ENCODE peak calls at places on chromosomes 2 and 18, in seven cellular contexts. I is choroid plexus epithelial cell, K is heart left ventricle, O is fibroblast of mammary gland, L is upper lobe of right lung, R is GM12865, P is lower lobe of right lung. W is an unnamed sample.

GRCh38 chr2:29260151-29260772 is 145.0 kb downstream of the CLIP4 start:
- DNase-seq in O (peak; percentile 74), R (no peak), K (no peak), I (peak; percentile 78), L (no peak), P (no peak), W (no peak)

GRCh38 chr18:58781627-58782194 is 83.0 kb upstream of the ZNF532 start:
- DNase-seq in O (peak; percentile 79), R (peak; percentile 82), K (peak; percentile 75), L (peak; percentile 72), I (peak; percentile 91), P (peak; percentile 63), W (peak; percentile 62)

GRCh38 chr2:121254748-121255147 is 30.3 kb downstream of the TFCP2L1 start:
- DNase-seq in O (no peak), P (peak; percentile 76), K (no peak), L (peak; percentile 78), R (no peak), I (no peak), W (no peak)

GRCh38 chr18:80200171-80200931 is 47.0 kb downstream of the PARD6G start:
- DNase-seq in P (no peak), R (no peak), K (no peak), I (peak; percentile 20), O (no peak), L (peak; percentile 48), W (no peak)

GRCh38 chr2:18244840-18245239 is 315.6 kb downstream of the RDH14 start:
- DNase-seq in L (no peak), O (no peak), I (no peak), R (no peak), P (no peak), K (no peak), W (no peak)

GRCh38 chr2:70123051-70123828 is 36.0 kb downstream of the PCBP1 start:
- DNase-seq in I (peak; percentile 77), P (no peak), O (peak; percentile 70), L (no peak), R (no peak), K (peak; percentile 67), W (no peak)

GRCh38 chr18:76405761-76406356 is 89.2 kb downstream of the ZNF516 start:
- DNase-seq in K (peak; percentile 71), R (peak; percentile 66), O (peak; percentile 20), P (peak; percentile 74), L (no peak), I (peak; percentile 76), W (no peak)

GRCh38 chr2:9285921-9286320 is 79.3 kb downstream of the ASAP2 start:
- DNase-seq in L (no peak), I (no peak), P (no peak), K (no peak), O (no peak), R (no peak), W (no peak)

GRCh38 chr2:72718906-72719305 is 106.9 kb downstream of the EXOC6B start:
- DNase-seq in I (no peak), L (no peak), P (no peak), R (no peak), O (no peak), K (no peak), W (no peak)

GRCh38 chr2:64204006-64204632 is 59.9 kb upstream of the PELI1 start:
- DNase-seq in O (peak; percentile 42), P (peak; percentile 68), R (peak; percentile 92), K (peak; percentile 55), L (peak; percentile 66), I (peak; percentile 79), W (peak; percentile 74)

GRCh38 chr18:57674891-57675290 is 53.3 kb upstream of the NARS1 start:
- DNase-seq in P (no peak), I (no peak), L (no peak), R (no peak), K (no peak), O (no peak), W (no peak)

GRCh38 chr18:6606411-6607085 is 123.0 kb upstream of the ARHGAP28 start:
- DNase-seq in L (no peak), O (no peak), I (no peak), P (no peak), R (no peak), K (no peak), W (no peak)

GRCh38 chr18:79397830-79398761 is 2.4 kb downstream of the NFATC1 start:
- DNase-seq in P (peak; percentile 50), O (no peak), K (peak; percentile 33), I (no peak), L (peak; percentile 62), R (no peak), W (no peak)

GRCh38 chr2:134375935-134376334 is 122.1 kb downstream of the MGAT5 start:
- DNase-seq in K (no peak), P (no peak), R (no peak), L (no peak), O (peak; percentile 73), I (peak; percentile 83), W (no peak)

GRCh38 chr2:47510745-47511144 is 107.8 kb downstream of the MSH2 start:
- DNase-seq in I (no peak), O (no peak), R (no peak), K (no peak), L (no peak), P (no peak), W (no peak)
- TF ChIP-seq CTCF in I (peak; percentile 30), O (peak; percentile 3), R (peak; percentile 20), K (peak; percentile 23), L (no peak), P (no peak), W (peak; percentile 31)

DNA sequence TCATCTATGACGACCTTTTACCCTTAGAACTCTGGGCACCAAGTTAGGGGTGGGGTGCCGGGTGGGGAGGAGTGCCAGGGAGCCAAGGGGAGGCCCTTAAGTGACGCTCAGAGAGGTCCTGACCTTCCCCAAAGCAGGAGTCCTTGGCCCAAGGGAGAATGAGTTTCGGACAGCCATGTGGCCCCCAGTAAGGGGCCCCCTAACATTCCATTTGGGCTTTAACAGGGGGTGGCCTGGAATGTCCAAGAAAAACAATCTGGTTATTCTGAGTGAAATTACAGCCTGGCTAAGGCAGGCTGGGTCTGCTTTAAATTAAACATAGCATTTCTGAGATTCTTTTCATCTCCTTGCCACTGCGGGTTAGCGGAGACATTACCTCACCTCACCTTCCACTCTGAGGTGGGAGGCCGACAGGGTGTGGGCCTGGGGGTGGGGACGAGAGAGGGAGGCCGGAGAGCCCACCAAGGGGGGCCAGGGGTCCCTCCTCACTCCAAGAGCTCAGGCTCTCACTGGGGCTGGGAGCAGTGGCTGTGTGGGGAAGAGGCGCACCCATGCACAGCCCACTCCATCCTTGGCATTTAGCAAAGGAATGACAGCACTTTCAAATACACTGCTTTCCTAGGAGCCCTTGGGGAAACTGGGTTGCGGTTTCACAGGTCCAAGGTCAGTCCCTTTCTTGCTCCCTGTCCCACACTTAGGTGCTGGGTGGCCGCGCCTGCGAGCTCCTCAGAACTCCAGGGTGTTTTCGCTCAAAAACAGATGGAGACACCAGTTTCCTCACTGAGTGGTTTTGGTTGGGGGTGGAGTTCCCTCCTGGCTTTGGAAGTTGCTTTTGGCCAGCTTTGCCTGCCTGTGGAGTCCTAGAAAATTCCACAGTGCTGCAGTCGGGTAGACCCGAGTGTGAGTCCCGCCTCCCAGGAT is 107.4 kb downstream of the POLR1A start:
- DNase-seq in R (no peak), P (no peak), K (peak; percentile 70), O (peak; percentile 56), I (peak; percentile 85), L (peak; percentile 48), W (no peak)
- H3K4me3 ChIP-seq in R (peak overlapping the region; percentile 20), P (no peak overlapping the region), K (no peak overlapping the region), O (no peak overlapping the region), I (peak overlapping the region; percentile 24), L (no peak overlapping the region), W (no peak overlapping the region)

GRCh38 chr2:25041928-25042320 is at the start of gene EFR3B:
- DNase-seq in K (peak; percentile 98), I (peak; percentile 93), O (peak; percentile 80), L (peak; percentile 98), P (peak; percentile 98), R (peak; percentile 94), W (peak; percentile 65)

GRCh38 chr2:25039126-25039525 is 2.8 kb upstream of the EFR3B start:
- DNase-seq in R (no peak), K (no peak), I (no peak), P (no peak), O (no peak), L (no peak), W (no peak)

GRCh38 chr2:25043241-25043867 is 1.5 kb downstream of the EFR3B start:
- DNase-seq in K (no peak), L (no peak), I (peak; percentile 90), R (peak; percentile 21), P (no peak), O (peak; percentile 82), W (no peak)

GRCh38 chr2:25042321-25043240 is 705 bp downstream of the EFR3B start:
- DNase-seq in K (peak; percentile 56), P (peak; percentile 50), I (peak; percentile 37), R (peak; percentile 13), O (peak; percentile 13), L (peak; percentile 68), W (no peak)

GRCh38 chr2:25041307-25041927 is 459 bp upstream of the EFR3B start:
- DNase-seq in I (peak; percentile 61), R (peak; percentile 38), K (peak; percentile 74), O (peak; percentile 31), L (peak; percentile 84), P (peak; percentile 79), W (no peak)
- TF ChIP-seq CTCF in I (peak; percentile 57), R (peak; percentile 8), K (peak; percentile 37), O (peak; percentile 15), L (peak; percentile 34), P (peak; percentile 32), W (peak; percentile 4)

GRCh38 chr2:181376442-181376841 is 80.7 kb upstream of the ITGA4 start:
- DNase-seq in K (no peak), O (no peak), R (peak; percentile 43), L (no peak), I (no peak), P (no peak), W (no peak)

GRCh38 chr2:181372656-181373055 is 84.5 kb upstream of the ITGA4 start:
- DNase-seq in R (no peak), P (no peak), K (no peak), O (no peak), I (no peak), L (no peak), W (no peak)

GRCh38 chr2:181371782-181372292 is 85.3 kb upstream of the ITGA4 start:
- DNase-seq in O (peak; percentile 44), K (no peak), P (no peak), L (no peak), R (peak; percentile 31), I (no peak), W (no peak)

GRCh38 chr2:181376999-181377398 is 80.2 kb upstream of the ITGA4 start:
- DNase-seq in K (no peak), O (no peak), I (no peak), L (no peak), R (no peak), P (no peak), W (no peak)

DNA sequence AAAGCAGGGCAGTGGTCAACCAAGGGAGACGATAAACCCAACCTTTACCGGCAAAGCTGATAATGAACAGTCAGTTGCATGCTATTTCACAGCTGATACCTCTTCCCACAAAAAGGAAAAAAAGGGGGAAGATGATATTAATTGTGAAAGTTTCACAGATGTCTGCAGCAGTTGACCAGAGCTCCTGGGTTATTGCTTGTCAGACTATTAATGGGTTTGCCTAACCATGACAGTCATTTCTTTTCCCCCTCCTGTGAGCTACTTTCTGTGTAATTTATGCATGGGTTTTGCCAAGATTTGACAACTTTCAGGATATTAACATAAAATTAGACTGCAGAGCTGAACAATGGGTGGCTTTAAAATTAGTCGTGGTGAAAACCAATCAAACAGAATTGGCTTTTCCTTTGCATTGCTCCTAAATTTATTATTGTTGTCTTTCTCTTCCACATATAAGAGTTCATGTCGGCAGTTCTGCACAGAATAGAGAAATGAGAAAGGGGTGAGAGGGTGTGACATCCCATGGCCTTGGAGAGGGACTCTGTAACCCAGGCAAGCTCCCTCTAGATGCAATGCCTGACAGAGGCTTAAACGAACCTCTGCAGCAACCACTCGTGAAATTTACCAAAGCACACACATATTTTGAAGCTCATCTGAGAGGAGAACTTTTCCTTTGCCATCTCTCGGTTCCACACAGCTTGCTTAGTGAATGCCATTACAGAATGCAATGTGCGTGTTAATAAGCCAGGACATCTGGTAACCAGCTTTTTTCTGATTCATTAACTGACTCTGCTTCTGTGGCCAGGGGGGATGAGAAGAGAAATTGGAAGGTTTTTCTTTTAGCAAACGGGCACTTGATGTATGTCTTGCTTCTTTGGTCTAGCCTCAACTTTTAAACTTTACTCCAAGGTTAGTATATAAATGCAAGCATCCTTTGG is 82.2 kb upstream of the ITGA4 start:
- DNase-seq in P (no peak), O (peak; percentile 52), K (no peak), L (no peak), R (peak; percentile 60), I (no peak), W (peak; percentile 35)
- H3K4me3 ChIP-seq in P (no peak overlapping the region), O (no peak overlapping the region), K (no peak overlapping the region), L (no peak overlapping the region), R (peak overlapping the region; percentile 10), I (no peak overlapping the region), W (peak overlapping the region; percentile 30)

W was measured in GM12864.